ENCODE peak calls at places on chromosome 16, in five cellular contexts. One of them, this sample, is unnamed.
A peak's percentile ranks its signal among the peaks of the same experiment; 100 is the strongest.

GRCh38 chr16:11602321-11602720 is 15.6 kb upstream of the LITAF start:
- DNase-seq in left lung: no peak
- DNase-seq in spleen: no peak
- DNase-seq in Caco-2: no peak
- DNase-seq in prostate gland: no peak
- DNase-seq in this sample: no peak

GRCh38 chr16:72367841-72368240 is 195.9 kb upstream of the PMFBP1 start:
- DNase-seq in spleen: no peak
- DNase-seq in prostate gland: no peak
- DNase-seq in left lung: no peak
- DNase-seq in Caco-2: no peak
- DNase-seq in this sample: no peak

GRCh38 chr16:54199486-54200160 is 87.0 kb downstream of the IRX3 start:
- DNase-seq in spleen: no peak
- DNase-seq in left lung: peak; percentile 18
- DNase-seq in prostate gland: no peak
- DNase-seq in Caco-2: no peak
- DNase-seq in this sample: no peak

GRCh38 chr16:3594316-3595109 is 16.9 kb downstream of the SLX4 start:
- DNase-seq in Caco-2: no peak
- DNase-seq in spleen: no peak
- DNase-seq in left lung: no peak
- DNase-seq in prostate gland: no peak
- DNase-seq in this sample: no peak

GRCh38 chr16:12252616-12253015 is 276.1 kb downstream of the SNX29 start:
- DNase-seq in left lung: no peak
- DNase-seq in Caco-2: no peak
- DNase-seq in prostate gland: no peak
- DNase-seq in spleen: no peak
- DNase-seq in this sample: no peak

GRCh38 chr16:14454391-14454790 is 175.7 kb downstream of the PARN start:
- DNase-seq in Caco-2: no peak
- DNase-seq in spleen: no peak
- DNase-seq in left lung: no peak
- DNase-seq in prostate gland: no peak
- DNase-seq in this sample: no peak

GRCh38 chr16:10552998-10553491 is 27.4 kb downstream of the EMP2 start:
- DNase-seq in spleen: peak; percentile 86
- DNase-seq in left lung: peak; percentile 55
- DNase-seq in Caco-2: no peak
- DNase-seq in prostate gland: no peak
- DNase-seq in this sample: no peak

GRCh38 chr16:18055411-18055916 is 281.1 kb downstream of the NPIPA8 start:
- DNase-seq in left lung: no peak
- DNase-seq in spleen: no peak
- DNase-seq in prostate gland: no peak
- DNase-seq in Caco-2: no peak
- DNase-seq in this sample: no peak

GRCh38 chr16:12203780-12204351 is 227.3 kb downstream of the SNX29 start:
- DNase-seq in left lung: peak; percentile 49
- DNase-seq in prostate gland: no peak
- DNase-seq in spleen: no peak
- DNase-seq in Caco-2: no peak
- DNase-seq in this sample: no peak

GRCh38 chr16:31118223-31119155 is 1.0 kb downstream of the KAT8 start:
- DNase-seq in Caco-2: no peak
- DNase-seq in spleen: no peak
- DNase-seq in left lung: no peak
- DNase-seq in prostate gland: no peak
- DNase-seq in this sample: no peak

GRCh38 chr16:84848991-84849634 is 29.3 kb downstream of the CRISPLD2 start:
- DNase-seq in prostate gland: no peak
- DNase-seq in Caco-2: no peak
- DNase-seq in left lung: no peak
- DNase-seq in spleen: no peak
- DNase-seq in this sample: no peak

GRCh38 chr16:28181557-28181914 is 30.2 kb downstream of the XPO6 start:
- DNase-seq in prostate gland: no peak
- DNase-seq in Caco-2: peak; percentile 19
- DNase-seq in spleen: no peak
- DNase-seq in left lung: no peak
- DNase-seq in this sample: no peak
- H3K4me3 ChIP-seq in prostate gland: no peak overlapping the region
- H3K4me3 ChIP-seq in Caco-2: no peak overlapping the region
- H3K4me3 ChIP-seq in spleen: peak overlapping the region; percentile 18
- H3K4me3 ChIP-seq in left lung: no peak overlapping the region
- H3K4me3 ChIP-seq in this sample: no peak overlapping the region

GRCh38 chr16:89100601-89101302 is 7.1 kb downstream of the ACSF3 start:
- DNase-seq in left lung: no peak
- DNase-seq in spleen: peak; percentile 76
- DNase-seq in Caco-2: no peak
- DNase-seq in prostate gland: no peak
- DNase-seq in this sample: no peak

GRCh38 chr16:89097528-89097846 is 3.8 kb downstream of the ACSF3 start:
- DNase-seq in prostate gland: no peak
- DNase-seq in Caco-2: no peak
- DNase-seq in spleen: no peak
- DNase-seq in left lung: no peak
- DNase-seq in this sample: no peak

GRCh38 chr16:89096768-89097527 is 3.3 kb downstream of the ACSF3 start:
- DNase-seq in prostate gland: no peak
- DNase-seq in left lung: no peak
- DNase-seq in Caco-2: no peak
- DNase-seq in spleen: peak; percentile 74
- DNase-seq in this sample: no peak

GRCh38 chr16:89099905-89100304 is 6.3 kb downstream of the ACSF3 start:
- DNase-seq in Caco-2: no peak
- DNase-seq in left lung: no peak
- DNase-seq in spleen: no peak
- DNase-seq in prostate gland: no peak
- DNase-seq in this sample: no peak

DNA sequence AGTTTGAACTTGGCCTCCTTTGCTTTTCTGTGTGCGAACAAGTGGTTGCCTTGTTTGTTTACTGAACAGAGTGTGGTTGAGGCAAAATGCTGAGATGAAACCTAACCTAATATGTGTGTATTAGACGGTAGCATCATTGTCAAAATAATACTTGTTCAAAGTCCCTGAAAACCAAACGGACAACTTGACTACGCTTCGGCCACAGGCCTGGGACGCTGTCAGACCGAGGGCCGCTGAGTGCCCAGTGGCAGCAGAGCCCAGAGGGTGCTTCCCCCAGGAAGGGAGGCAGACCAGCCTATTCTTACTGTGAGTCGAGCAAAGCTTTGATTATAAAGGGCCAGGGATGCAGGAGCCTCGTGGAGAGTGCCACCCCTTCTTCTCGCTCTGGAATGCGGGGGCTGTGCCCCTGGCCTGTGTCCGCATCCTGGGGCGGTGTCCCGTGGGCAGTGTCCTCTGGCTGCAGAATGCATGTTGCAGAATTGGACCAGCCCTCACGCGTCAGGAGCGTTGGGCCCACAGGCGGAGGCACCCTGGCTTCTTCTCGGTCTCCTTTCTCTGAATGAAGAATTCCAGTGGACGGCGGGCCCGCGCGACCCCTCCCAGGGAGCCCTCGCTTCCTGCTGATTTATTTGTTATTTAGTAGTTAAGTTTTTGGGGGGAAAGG is 5.2 kb downstream of the ACSF3 start:
- DNase-seq in Caco-2: no peak
- DNase-seq in spleen: peak; percentile 68
- DNase-seq in prostate gland: no peak
- DNase-seq in left lung: no peak
- DNase-seq in this sample: no peak
- H3K4me3 ChIP-seq in Caco-2: no peak overlapping the region
- H3K4me3 ChIP-seq in spleen: peak overlapping the region; percentile 93
- H3K4me3 ChIP-seq in prostate gland: no peak overlapping the region
- H3K4me3 ChIP-seq in left lung: no peak overlapping the region
- H3K4me3 ChIP-seq in this sample: no peak overlapping the region

GRCh38 chr16:27314986-27315332 is 1.2 kb downstream of the IL4R start:
- DNase-seq in prostate gland: no peak
- DNase-seq in spleen: no peak
- DNase-seq in Caco-2: no peak
- DNase-seq in left lung: no peak
- DNase-seq in this sample: no peak
- H3K4me3 ChIP-seq in prostate gland: no peak overlapping the region
- H3K4me3 ChIP-seq in spleen: peak overlapping the region; percentile 77
- H3K4me3 ChIP-seq in Caco-2: peak overlapping the region; percentile 11
- H3K4me3 ChIP-seq in left lung: peak overlapping the region; percentile 95
- H3K4me3 ChIP-seq in this sample: peak overlapping the region; percentile 2

DNA sequence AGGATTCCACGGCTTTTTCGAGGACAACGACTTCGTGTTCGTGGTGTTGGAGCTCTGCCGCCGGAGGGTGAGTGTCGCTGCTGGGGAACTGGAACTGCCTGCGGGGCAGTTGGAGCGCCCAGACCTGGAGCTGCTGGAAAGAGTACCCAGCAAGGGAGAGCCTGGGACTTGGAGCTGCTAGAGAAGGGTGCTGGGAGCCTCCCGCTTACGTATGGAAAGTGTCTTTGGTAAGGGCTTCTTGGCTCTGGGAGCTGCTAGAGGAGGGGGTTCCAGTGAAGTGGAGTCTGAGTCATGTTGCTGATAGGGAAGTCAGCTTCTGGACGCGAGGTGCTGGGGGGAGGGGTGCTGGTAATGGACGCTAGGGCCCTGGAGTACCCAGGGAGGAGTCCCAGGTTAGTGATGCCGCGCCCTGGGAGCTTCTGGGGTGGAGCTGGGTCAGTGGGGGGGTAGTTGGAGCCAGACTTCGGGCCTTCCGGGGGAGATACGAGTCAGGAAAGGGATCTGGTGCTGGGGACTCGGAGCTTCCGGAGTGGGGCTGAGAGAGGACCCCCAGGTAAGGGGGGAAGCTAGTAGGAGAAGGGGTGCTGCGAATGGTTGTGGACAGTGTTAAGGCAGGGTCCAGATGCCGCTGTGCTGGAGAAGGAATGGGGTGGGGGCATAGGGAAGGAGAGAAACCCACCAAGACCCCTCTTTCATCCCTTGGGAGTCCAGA is 741 bp downstream of the PLK1 start:
- DNase-seq in Caco-2: peak; percentile 55
- DNase-seq in left lung: peak; percentile 50
- DNase-seq in spleen: peak; percentile 80
- DNase-seq in prostate gland: no peak
- DNase-seq in this sample: peak; percentile 70
- H3K4me3 ChIP-seq in Caco-2: peak overlapping the region; percentile 83
- H3K4me3 ChIP-seq in left lung: peak overlapping the region; percentile 49
- H3K4me3 ChIP-seq in spleen: peak overlapping the region; percentile 81
- H3K4me3 ChIP-seq in prostate gland: peak overlapping the region; percentile 37
- H3K4me3 ChIP-seq in this sample: peak overlapping the region; percentile 95

GRCh38 chr16:58024347-58024672 is 1.2 kb upstream of the MMP15 start:
- DNase-seq in prostate gland: no peak
- DNase-seq in Caco-2: no peak
- DNase-seq in left lung: no peak
- DNase-seq in spleen: no peak
- DNase-seq in this sample: no peak
- H3K4me3 ChIP-seq in prostate gland: no peak overlapping the region
- H3K4me3 ChIP-seq in Caco-2: peak overlapping the region; percentile 74
- H3K4me3 ChIP-seq in left lung: peak overlapping the region; percentile 68
- H3K4me3 ChIP-seq in spleen: peak overlapping the region; percentile 89
- H3K4me3 ChIP-seq in this sample: no peak overlapping the region

GRCh38 chr16:69424935-69425784 is 741 bp downstream of the CYB5B start:
- DNase-seq in left lung: no peak
- DNase-seq in Caco-2: no peak
- DNase-seq in prostate gland: no peak
- DNase-seq in spleen: no peak
- DNase-seq in this sample: no peak

GRCh38 chr16:69428652-69429051 is 4.2 kb downstream of the CYB5B start:
- DNase-seq in Caco-2: no peak
- DNase-seq in spleen: no peak
- DNase-seq in left lung: no peak
- DNase-seq in prostate gland: no peak
- DNase-seq in this sample: no peak

GRCh38 chr16:69419956-69420355 is 4.5 kb upstream of the CYB5B start:
- DNase-seq in left lung: no peak
- DNase-seq in prostate gland: no peak
- DNase-seq in spleen: no peak
- DNase-seq in Caco-2: no peak
- DNase-seq in this sample: no peak

GRCh38 chr16:69423189-69423588 is 1.2 kb upstream of the CYB5B start:
- DNase-seq in spleen: no peak
- DNase-seq in Caco-2: no peak
- DNase-seq in prostate gland: no peak
- DNase-seq in left lung: no peak
- DNase-seq in this sample: no peak

GRCh38 chr16:69424053-69424934 is at the start of gene CYB5B:
- DNase-seq in prostate gland: peak; percentile 95
- DNase-seq in left lung: peak; percentile 94
- DNase-seq in Caco-2: peak; percentile 98
- DNase-seq in spleen: peak; percentile 95
- DNase-seq in this sample: peak; percentile 96
- H3K4me3 ChIP-seq in prostate gland: peak within 1 kb of the TSS; percentile 70
- H3K4me3 ChIP-seq in left lung: peak within 1 kb of the TSS; percentile 75
- H3K4me3 ChIP-seq in Caco-2: peak within 1 kb of the TSS; percentile 96
- H3K4me3 ChIP-seq in spleen: peak within 1 kb of the TSS; percentile 76
- H3K4me3 ChIP-seq in this sample: peak within 1 kb of the TSS; percentile 61

DNA sequence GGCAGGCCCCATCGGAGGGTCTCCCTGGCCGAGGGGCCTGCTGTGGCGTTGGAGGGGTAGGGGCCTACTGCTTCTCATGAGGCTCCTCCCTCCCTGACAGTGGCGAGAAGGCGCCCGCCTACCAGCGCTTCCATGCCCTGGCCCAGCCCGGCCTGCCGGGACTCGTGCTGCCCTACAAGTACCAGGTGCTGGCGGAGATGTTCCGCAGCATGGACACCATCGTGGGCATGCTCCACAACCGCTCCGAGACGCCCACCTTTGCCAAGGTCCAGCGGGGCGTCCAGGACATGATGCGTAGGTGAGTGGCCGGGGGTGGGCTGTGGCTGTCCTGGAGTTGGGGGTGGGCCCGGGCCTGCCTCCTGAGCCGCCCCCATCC is 1.7 kb downstream of the CDT1 start:
- DNase-seq in Caco-2: no peak
- DNase-seq in left lung: no peak
- DNase-seq in spleen: peak; percentile 82
- DNase-seq in prostate gland: no peak
- DNase-seq in this sample: peak; percentile 49
- H3K4me3 ChIP-seq in Caco-2: peak overlapping the region; percentile 78
- H3K4me3 ChIP-seq in left lung: peak overlapping the region; percentile 73
- H3K4me3 ChIP-seq in spleen: no peak overlapping the region
- H3K4me3 ChIP-seq in prostate gland: no peak overlapping the region
- H3K4me3 ChIP-seq in this sample: peak overlapping the region; percentile 77

This sample was measured in HAP-1.